ENCODE peak calls at places on chromosomes 7 and 10, in nine cellular contexts. M is esophagus muscularis mucosa, W is LoVo, F is HTR-8/SVneo, Z is HS-5, D is T1000, G is T-helper 9 cell, Q is HCEC 1CT, L is ELF-1. K is an unnamed sample.
A peak's percentile ranks its signal among the peaks of the same experiment; 100 is the strongest.

GRCh38 chr10:90148121-90148855 is 446.9 kb downstream of the KIF20B start:
- DNase-seq in M (no peak), W (peak; percentile 11), F (peak; percentile 1), Z (peak; percentile 56), D (no peak), G (no peak), Q (peak; percentile 64), L (no peak), K (no peak)

GRCh38 chr7:26292768-26293560 is 1.3 kb downstream of the SNX10 start:
- DNase-seq in M (no peak), W (no peak), F (no peak), Z (no peak), D (no peak), G (no peak), Q (no peak), L (peak; percentile 57), K (no peak)

GRCh38 chr7:107609861-107610260 is 29.8 kb downstream of the BCAP29 start:
- DNase-seq in M (no peak), W (no peak), F (no peak), Z (no peak), D (no peak), G (no peak), Q (no peak), L (no peak), K (no peak)

GRCh38 chr7:73894851-73895441 is 34.0 kb downstream of the TMEM270 start:
- DNase-seq in M (peak; percentile 95), W (peak; percentile 41), F (peak; percentile 82), Z (peak; percentile 97), D (peak; percentile 93), G (no peak), Q (peak; percentile 95), L (peak; percentile 43), K (no peak)

GRCh38 chr10:132579027-132579859 is 41.7 kb downstream of the INPP5A start:
- DNase-seq in M (no peak), W (no peak), F (no peak), Z (no peak), D (no peak), G (no peak), Q (no peak), L (no peak), K (no peak)

GRCh38 chr10:119045561-119045960 is 16.0 kb downstream of the NANOS1 start:
- DNase-seq in M (no peak), W (no peak), F (no peak), Z (no peak), D (no peak), G (no peak), Q (no peak), L (no peak), K (no peak)

GRCh38 chr7:32161708-32162107 is 91.5 kb upstream of the PDE1C start:
- DNase-seq in M (no peak), W (peak; percentile 22), F (peak; percentile 33), Z (peak; percentile 87), D (no peak), G (no peak), Q (peak; percentile 82), L (no peak), K (no peak)

GRCh38 chr10:92284112-92284704 is 6.7 kb downstream of the CPEB3 start:
- DNase-seq in M (no peak), W (no peak), F (no peak), Z (no peak), D (no peak), G (no peak), Q (no peak), L (no peak), K (no peak)

K was measured in T-helper 17 cell.